ENCODE peak calls at places on chromosomes 1 and 21, in six cellular contexts. W is anterior cingulate cortex; U is NCI-H2081; G is naive thymus-derived CD8-positive, alpha-beta T cell; Q is stimulated activated CD8-positive, alpha-beta memory T cell treated with anti-CD3 and anti-CD28 coated beads, Interleukin-15, amount 100 ng/mL, for 1 hour; B is LHCN-M2. J is an unnamed sample.
A peak's percentile ranks its signal among the peaks of the same experiment; 100 is the strongest.

GRCh38 chr21:39021475-39021832 is 161.8 kb downstream of the PSMG1 start:
- DNase-seq in W (no peak), U (no peak), G (no peak), Q (no peak), B (no peak), J (no peak)

GRCh38 chr1:34354367-34354766 is 177.7 kb downstream of the C1orf94 start:
- DNase-seq in W (no peak), U (no peak), G (no peak), Q (no peak), B (no peak), J (no peak)

GRCh38 chr1:43590389-43590788 is 59.6 kb upstream of the KDM4A start:
- DNase-seq in W (no peak), U (no peak), G (no peak), Q (no peak), B (no peak), J (no peak)

GRCh38 chr1:183433703-183434102 is 15.5 kb upstream of the NMNAT2 start:
- DNase-seq in W (no peak), U (no peak), G (no peak), Q (no peak), B (no peak), J (no peak)

GRCh38 chr1:39524171-39524570 is 32.7 kb downstream of the BMP8A start:
- DNase-seq in W (no peak), U (no peak), G (no peak), Q (no peak), B (no peak), J (no peak)

GRCh38 chr1:165815725-165816124 is 11.7 kb upstream of the UCK2 start:
- DNase-seq in W (no peak), U (no peak), G (no peak), Q (no peak), B (peak; percentile 18), J (no peak)

GRCh38 chr1:22428672-22429071 is 23.0 kb upstream of the ZBTB40 start:
- DNase-seq in W (no peak), U (no peak), G (peak; percentile 41), Q (no peak), B (peak; percentile 58), J (peak; percentile 1)

GRCh38 chr1:240500681-240501080 is 111.3 kb downstream of the GREM2 start:
- DNase-seq in W (no peak), U (no peak), G (no peak), Q (no peak), B (peak; percentile 29), J (no peak)

GRCh38 chr1:12143631-12144155 is 23.1 kb upstream of the TNFRSF1B start:
- DNase-seq in W (no peak), U (no peak), G (no peak), Q (no peak), B (peak; percentile 98), J (peak; percentile 27)